ENCODE peak calls at places on chromosomes 4 and X, in ten cellular contexts. T, S, W, D, M, C, R, Z, L and V are unnamed samples.

GRCh38 chr4:153318696-153319320 is 25.7 kb upstream of the MND1 start:
- DNase-seq in S (peak), Z (peak), L (no peak), R (no peak), T (peak), W (peak), C (peak), M (no peak), D (peak), V (no peak)

GRCh38 chrX:475926-476723 is 89.4 kb upstream of the PPP2R3B start:
- DNase-seq in L (no peak), R (no peak), S (peak), M (no peak), T (no peak), D (no peak), Z (peak), W (no peak), C (no peak), V (no peak)

GRCh38 chrX:129759576-129760061 is 20.1 kb upstream of the SASH3 start:
- DNase-seq in Z (peak), W (no peak), S (peak), C (peak), R (peak), T (no peak), L (peak), M (peak), D (no peak), V (peak)

GRCh38 chr4:8586246-8586645 is 6.1 kb downstream of the GPR78 start:
- DNase-seq in R (no peak), D (no peak), M (no peak), T (no peak), Z (no peak), C (no peak), L (no peak), S (no peak), W (no peak), V (peak)

GRCh38 chrX:136354201-136354600 is 53.4 kb downstream of the ADGRG4 start:
- DNase-seq in W (no peak), D (no peak), T (no peak), M (no peak), C (no peak), Z (no peak), S (no peak), L (no peak), R (no peak), V (no peak)

GRCh38 chr4:113434247-113434587 is 327.3 kb downstream of the CAMK2D start:
- DNase-seq in T (no peak), R (no peak), D (no peak), M (no peak), W (no peak), S (peak), C (peak), L (no peak), Z (no peak), V (no peak)

GRCh38 chr4:112519689-112520597 is 4.0 kb upstream of the NEUROG2 start:
- DNase-seq in S (no peak), D (peak), T (peak), M (no peak), Z (peak), C (no peak), W (peak), L (no peak), R (no peak), V (no peak)

GRCh38 chr4:74311696-74312313 is 3.5 kb downstream of the EPGN start:
- DNase-seq in W (peak), T (peak), R (no peak), Z (peak), D (peak), M (no peak), S (peak), C (peak), L (no peak), V (no peak)

GRCh38 chr4:147658501-147658900 is 25.5 kb downstream of the PRMT9 start:
- DNase-seq in S (peak), L (no peak), M (no peak), T (no peak), W (no peak), D (no peak), C (no peak), R (no peak), Z (no peak), V (no peak)

GRCh38 chrX:120790118-120790517 is 85.5 kb downstream of the CT47B1 start:
- DNase-seq in C (peak), Z (peak), S (peak), M (no peak), R (no peak), L (peak), T (peak), W (peak), D (peak), V (no peak)

GRCh38 chr4:139916041-139916440 is 237.9 kb downstream of the MAML3 start:
- DNase-seq in M (no peak), T (no peak), Z (no peak), S (peak), W (no peak), D (no peak), C (no peak), R (no peak), L (no peak), V (no peak)

GRCh38 chrX:106220177-106220576 is 52.1 kb downstream of the PWWP3B start:
- DNase-seq in S (no peak), D (no peak), T (no peak), L (no peak), W (no peak), C (no peak), Z (no peak), M (no peak), R (no peak), V (no peak)

GRCh38 chrX:13479452-13479813 is 90.0 kb upstream of the EGFL6 start:
- DNase-seq in T (no peak), Z (no peak), S (no peak), M (no peak), R (no peak), C (no peak), W (no peak), D (no peak), L (no peak), V (no peak)

GRCh38 chr4:55170462-55170861 is 45.1 kb upstream of the KDR start:
- DNase-seq in S (peak), C (peak), D (no peak), W (no peak), M (no peak), L (no peak), Z (no peak), T (no peak), R (no peak), V (no peak)

GRCh38 chr4:181278941-181279340 is 964.3 kb upstream of the TENM3 start:
- DNase-seq in W (no peak), R (no peak), M (no peak), L (no peak), Z (no peak), S (no peak), T (no peak), C (no peak), D (no peak), V (no peak)

GRCh38 chr4:26217961-26218676 is 102.7 kb upstream of the RBPJ start:
- DNase-seq in S (peak), T (no peak), D (peak), R (no peak), M (peak), L (peak), W (peak), Z (no peak), C (no peak), V (no peak)

GRCh38 chr4:40240040-40240653 is 43.3 kb downstream of the RHOH start:
- DNase-seq in M (no peak), W (no peak), Z (no peak), T (no peak), D (no peak), S (no peak), L (no peak), R (no peak), C (peak), V (no peak)

GRCh38 chr4:35725131-35725530 is 519.2 kb downstream of the ARAP2 start:
- DNase-seq in W (no peak), S (no peak), R (no peak), D (peak), L (no peak), T (no peak), C (no peak), M (no peak), Z (no peak), V (no peak)

GRCh38 chrX:103688949-103689348 is 2.5 kb upstream of the MORF4L2 start:
- DNase-seq in C (peak), S (peak), T (no peak), M (no peak), R (no peak), Z (peak), D (peak), W (peak), L (no peak), V (no peak)

GRCh38 chr4:57639566-57640328 is 529.6 kb upstream of the IGFBP7 start:
- DNase-seq in D (no peak), R (no peak), S (no peak), C (no peak), W (no peak), M (no peak), L (no peak), Z (no peak), T (no peak), V (no peak)

GRCh38 chr4:11228575-11228974 is 200.1 kb downstream of the HS3ST1 start:
- DNase-seq in D (no peak), W (no peak), R (no peak), T (no peak), M (no peak), Z (no peak), L (no peak), C (no peak), S (no peak), V (no peak)

GRCh38 chrX:105650577-105650976 is 171.8 kb upstream of the NRK start:
- DNase-seq in C (no peak), T (no peak), D (no peak), M (no peak), S (no peak), L (no peak), W (no peak), R (no peak), Z (no peak), V (no peak)

GRCh38 chrX:74902806-74903205 is 22.4 kb downstream of the NEXMIF start:
- DNase-seq in Z (no peak), C (no peak), M (no peak), D (no peak), W (no peak), S (no peak), R (no peak), T (no peak), L (no peak), V (no peak)

GRCh38 chr4:145779319-145779801 is 99.4 kb downstream of the C4orf51 start:
- DNase-seq in L (no peak), T (no peak), W (no peak), Z (no peak), D (no peak), M (no peak), C (no peak), S (peak), R (no peak), V (no peak)

GRCh38 chr4:19780871-19781270 is 470.8 kb upstream of the SLIT2 start:
- DNase-seq in R (no peak), C (no peak), S (no peak), M (no peak), Z (no peak), T (no peak), L (no peak), D (no peak), W (no peak), V (no peak)

GRCh38 chrX:133676344-133677122 is 261.2 kb upstream of the GPC4 start:
- DNase-seq in W (no peak), D (no peak), T (no peak), Z (no peak), M (no peak), L (no peak), S (no peak), C (no peak), R (no peak), V (no peak)

GRCh38 chr4:81137894-81138293 is 77.1 kb downstream of the PRKG2 start:
- DNase-seq in L (no peak), S (no peak), T (no peak), W (no peak), C (no peak), Z (no peak), D (no peak), M (no peak), R (no peak), V (no peak)

GRCh38 chr4:110396963-110397362 is 79.0 kb upstream of the ENPEP start:
- DNase-seq in S (no peak), L (no peak), D (no peak), M (no peak), Z (no peak), W (no peak), T (no peak), R (no peak), C (no peak), V (no peak)

GRCh38 chr4:90099795-90100194 is 27.4 kb upstream of the CCSER1 start:
- DNase-seq in T (no peak), W (no peak), L (peak), M (no peak), R (no peak), D (no peak), Z (no peak), S (no peak), C (no peak), V (no peak)

GRCh38 chrX:136708348-136708747 is 60.4 kb downstream of the CD40LG start:
- DNase-seq in Z (peak), D (peak), W (no peak), C (peak), R (no peak), M (no peak), T (no peak), S (no peak), L (no peak), V (no peak)

GRCh38 chr4:19301527-19301926 is 950.2 kb upstream of the SLIT2 start:
- DNase-seq in R (no peak), C (no peak), L (no peak), Z (no peak), T (no peak), S (peak), M (no peak), W (no peak), D (no peak), V (no peak)

GRCh38 chr4:21512351-21512750 is 436.2 kb downstream of the KCNIP4 start:
- DNase-seq in C (peak), Z (peak), R (no peak), S (peak), T (peak), L (no peak), D (peak), M (no peak), W (peak), V (no peak)

DNA sequence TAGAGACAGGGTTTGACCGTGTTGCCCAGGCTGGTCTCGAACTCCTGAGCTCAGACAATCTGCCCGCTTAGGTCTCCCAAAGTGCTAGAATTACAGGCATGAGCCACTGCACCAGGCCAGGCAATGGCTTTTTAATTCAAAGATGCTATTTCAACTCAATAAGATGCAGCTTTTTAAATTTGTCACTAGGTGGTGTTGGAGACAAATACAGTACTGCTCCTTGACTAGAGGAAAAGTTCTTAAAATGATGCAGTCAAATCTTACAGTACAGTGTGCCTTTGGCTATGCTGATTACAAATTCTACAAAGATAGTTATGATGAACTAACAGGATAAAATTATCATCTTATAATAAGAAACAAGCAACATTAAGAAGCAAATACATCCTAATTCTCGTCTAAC is 441.1 kb downstream of the KCNIP4 start:
- DNase-seq in W (no peak), D (peak), M (no peak), T (no peak), C (no peak), Z (no peak), R (no peak), L (no peak), S (no peak), V (no peak)
- TF ChIP-seq CTCF in W (peak), D (peak), M (no peak), T (peak), C (no peak), Z (no peak), R (no peak), L (no peak), S (no peak), V (no peak)

DNA sequence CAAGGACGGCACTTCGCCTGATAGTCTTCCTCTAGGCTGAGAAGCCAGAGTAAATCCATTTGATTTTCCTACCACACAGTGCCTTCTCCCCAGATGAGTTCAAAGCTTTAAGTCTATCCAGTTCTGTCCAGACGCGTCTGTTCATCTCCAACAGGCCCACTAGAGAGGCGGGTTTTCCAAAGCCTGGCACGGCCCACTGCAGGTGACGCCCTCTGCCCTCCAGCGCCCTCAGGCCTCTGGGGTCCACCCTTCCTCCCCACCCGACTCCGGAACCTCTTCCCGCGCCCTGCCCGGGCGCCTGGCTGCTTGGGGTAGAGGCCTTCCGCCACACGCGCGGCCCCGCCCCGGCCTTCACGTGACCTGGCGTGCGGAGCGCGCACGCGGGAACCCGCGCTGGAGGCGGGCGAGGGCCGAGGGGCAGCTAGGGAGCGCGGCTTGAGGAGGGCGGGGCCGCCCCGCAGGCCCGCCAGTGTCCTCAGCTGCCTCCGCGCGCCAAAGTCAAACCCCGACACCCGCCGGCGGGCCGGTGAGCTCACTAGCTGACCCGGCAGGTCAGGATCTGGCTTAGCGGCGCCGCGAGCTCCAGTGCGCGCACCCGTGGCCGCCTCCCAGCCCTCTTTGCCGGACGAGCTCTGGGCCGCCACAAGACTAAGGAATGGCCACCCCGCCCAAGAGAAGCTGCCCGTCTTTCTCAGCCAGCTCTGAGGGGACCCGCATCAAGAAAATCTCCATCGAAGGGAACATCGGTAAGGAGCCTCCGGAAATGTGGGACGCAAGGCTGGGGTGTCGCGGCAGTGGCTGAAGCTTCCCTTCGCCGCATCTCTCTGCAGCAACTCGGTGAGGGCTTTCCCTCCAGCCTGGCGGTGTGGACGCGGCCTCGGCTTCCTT is at the start of gene DCK:
- DNase-seq in D (peak), R (peak), S (peak), T (peak), C (peak), Z (peak), W (peak), L (peak), M (peak), V (peak)
- TF ChIP-seq CTCF in D (no peak), R (no peak), S (no peak), T (no peak), C (no peak), Z (no peak), W (no peak), L (no peak), M (no peak), V (no peak)

GRCh38 chrX:45851434-45851991 is 650.8 kb upstream of the DIPK2B start:
- DNase-seq in M (peak), R (no peak), C (no peak), S (peak), T (peak), W (peak), D (peak), Z (no peak), L (peak), V (no peak)

GRCh38 chrX:45850775-45851433 is 650.2 kb upstream of the DIPK2B start:
- DNase-seq in Z (no peak), W (peak), C (peak), R (no peak), S (peak), L (peak), D (peak), M (peak), T (peak), V (peak)

GRCh38 chrX:45850197-45850774 is 649.6 kb upstream of the DIPK2B start:
- DNase-seq in R (no peak), Z (no peak), T (peak), S (peak), D (no peak), W (peak), L (no peak), M (no peak), C (no peak), V (no peak)

GRCh38 chrX:45847966-45848365 is 647.3 kb upstream of the DIPK2B start:
- DNase-seq in Z (no peak), C (no peak), L (no peak), S (peak), R (no peak), M (no peak), T (no peak), W (no peak), D (no peak), V (no peak)

DNA sequence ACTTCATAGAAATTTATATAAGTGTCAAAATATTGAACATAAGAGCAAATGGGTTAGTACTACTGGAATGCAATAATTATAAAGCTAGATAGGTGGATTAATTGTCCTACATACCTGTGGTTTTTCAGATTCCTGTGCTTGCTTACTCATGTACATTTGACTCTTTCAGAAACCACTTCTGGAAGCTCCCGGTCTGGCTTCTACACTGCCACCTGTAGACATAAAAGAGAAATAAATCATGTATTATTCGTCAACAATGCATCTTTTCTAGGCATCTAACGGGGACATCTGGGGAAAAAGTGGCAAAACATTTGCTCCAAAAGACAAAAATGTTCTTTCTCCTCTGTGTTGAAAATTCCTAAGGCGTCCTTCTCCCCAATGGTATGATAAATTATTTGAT is 648.6 kb upstream of the DIPK2B start:
- DNase-seq in T (no peak), W (peak), C (peak), M (no peak), D (peak), R (no peak), L (no peak), Z (peak), S (peak), V (no peak)
- TF ChIP-seq CTCF in T (no peak), W (no peak), C (peak), M (peak), D (peak), R (peak), L (no peak), Z (no peak), S (peak), V (no peak)

GRCh38 chr4:154911097-154911496 is 130.0 kb downstream of the RBM46 start:
- DNase-seq in Z (no peak), D (peak), L (no peak), R (no peak), T (no peak), S (peak), C (peak), W (no peak), M (no peak), V (no peak)
- TF ChIP-seq CTCF in Z (no peak), D (no peak), L (no peak), R (no peak), T (peak), S (peak), C (peak), W (no peak), M (no peak), V (no peak)

GRCh38 chrX:10603612-10604011 is 16.8 kb downstream of the MID1 start:
- DNase-seq in L (no peak), S (no peak), W (no peak), C (no peak), R (no peak), D (no peak), Z (no peak), M (no peak), T (no peak), V (no peak)

GRCh38 chrX:10602646-10603045 is 17.7 kb downstream of the MID1 start:
- DNase-seq in Z (no peak), S (no peak), D (no peak), M (no peak), T (no peak), W (no peak), C (no peak), R (no peak), L (no peak), V (no peak)

GRCh38 chrX:10600479-10600878 is 19.9 kb downstream of the MID1 start:
- DNase-seq in L (no peak), M (no peak), R (no peak), C (no peak), T (no peak), Z (no peak), D (no peak), W (no peak), S (no peak), V (no peak)

GRCh38 chrX:10598540-10598939 is 21.8 kb downstream of the MID1 start:
- DNase-seq in R (no peak), T (no peak), Z (no peak), C (no peak), L (no peak), M (no peak), D (no peak), S (no peak), W (no peak), V (no peak)

DNA sequence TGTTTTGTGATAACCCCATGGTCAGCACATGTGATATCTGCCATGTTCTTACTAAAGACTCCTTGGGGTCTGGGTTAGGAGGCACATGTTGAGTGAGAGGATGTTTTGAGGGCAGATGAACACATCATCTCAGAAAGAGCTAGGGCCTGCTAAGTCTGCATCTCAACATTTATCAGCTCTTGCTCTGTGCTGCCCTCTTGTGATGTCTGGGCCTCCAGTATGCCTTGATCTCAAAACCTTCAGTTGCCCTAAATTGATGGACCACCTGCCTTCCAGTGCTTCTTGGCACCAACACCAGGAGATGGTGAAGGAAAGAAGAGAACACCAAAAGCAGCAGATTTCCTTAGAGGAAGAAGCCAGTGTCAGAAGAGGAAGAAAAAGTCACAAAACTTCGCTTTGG is 22.5 kb downstream of the MID1 start:
- DNase-seq in R (no peak), S (peak), L (no peak), M (no peak), W (no peak), T (no peak), D (no peak), C (peak), Z (peak), V (no peak)
- TF ChIP-seq CTCF in R (peak), S (peak), L (no peak), M (peak), W (peak), T (peak), D (peak), C (peak), Z (peak), V (no peak)